ENCODE peak calls at places on chromosomes 1 and 21, in six cellular contexts. L, U, N, Y, R and O are unnamed samples.
A peak's percentile ranks its signal among the peaks of the same experiment; 100 is the strongest.

GRCh38 chr21:44043613-44044012 is 31.5 kb downstream of the TRAPPC10 start:
- DNase-seq in U (no peak), Y (no peak), N (no peak), R (no peak), L (no peak), O (no peak)

GRCh38 chr1:184691719-184692324 is 62.8 kb downstream of the EDEM3 start:
- DNase-seq in N (peak; percentile 23), L (peak; percentile 71), U (no peak), Y (no peak), R (no peak), O (no peak)

GRCh38 chr1:233025156-233025555 is 74.7 kb downstream of the NTPCR start:
- DNase-seq in R (peak; percentile 30), Y (no peak), N (no peak), U (peak; percentile 71), L (peak; percentile 70), O (no peak)

GRCh38 chr1:116373451-116374339 is 651 bp downstream of the ATP1A1 start:
- DNase-seq in U (peak; percentile 45), N (peak; percentile 59), Y (peak; percentile 46), L (peak; percentile 46), R (peak; percentile 29), O (no peak)

GRCh38 chr1:101769520-101769919 is 227.2 kb downstream of the OLFM3 start:
- DNase-seq in Y (no peak), N (no peak), R (no peak), U (no peak), L (peak; percentile 44), O (no peak)

GRCh38 chr1:211473823-211474222 is 18.1 kb downstream of the RD3 start:
- DNase-seq in Y (no peak), N (no peak), R (no peak), L (no peak), U (no peak), O (no peak)

GRCh38 chr1:109818351-109819325 is 54.9 kb upstream of the EPS8L3 start:
- DNase-seq in N (no peak), Y (no peak), R (no peak), U (no peak), L (peak; percentile 32), O (no peak)

GRCh38 chr1:241401156-241401555 is 44.2 kb upstream of the RGS7 start:
- DNase-seq in Y (no peak), L (no peak), U (no peak), R (no peak), N (no peak), O (no peak)

GRCh38 chr1:75724472-75725022 is at the start of gene ACADM:
- DNase-seq in L (peak; percentile 74), R (peak; percentile 69), N (peak; percentile 86), Y (peak; percentile 70), U (peak; percentile 81), O (peak; percentile 63)